ENCODE peak calls at places on chromosome 12, in eight cellular contexts. T is choroid plexus epithelial cell, Q is mucosa of descending colon, U is ascending aorta, Y is GM06990, M is transverse colon, P is cardiac fibroblast, J is A549. N is an unnamed sample.

GRCh38 chr12:46590991-46591703 is 218.6 kb upstream of the SLC38A2 start:
- DNase-seq in T (no peak), Q (no peak), U (no peak), Y (no peak), M (no peak), P (no peak), J (no peak), N (no peak)

GRCh38 chr12:16359512-16360491 is 12.4 kb downstream of the MGST1 start:
- DNase-seq in T (peak), Q (peak), U (no peak), Y (no peak), M (peak), P (peak), J (peak), N (peak)

GRCh38 chr12:107035733-107036132 is 48.8 kb upstream of the MTERF2 start:
- DNase-seq in T (no peak), Q (no peak), U (no peak), Y (no peak), M (no peak), P (no peak), J (no peak), N (no peak)

GRCh38 chr12:10667581-10667980 is 6.3 kb downstream of the STYK1 start:
- DNase-seq in T (no peak), Q (no peak), U (no peak), Y (no peak), M (no peak), P (no peak), J (no peak), N (no peak)

GRCh38 chr12:75554556-75554880 is 43.1 kb upstream of the KRR1 start:
- DNase-seq in T (peak), Q (no peak), U (no peak), Y (no peak), M (no peak), P (no peak), J (no peak), N (no peak)

GRCh38 chr12:77603923-77604322 is 226.8 kb upstream of the NAV3 start:
- DNase-seq in T (no peak), Q (no peak), U (no peak), Y (no peak), M (no peak), P (no peak), J (no peak), N (no peak)

GRCh38 chr12:132600048-132601032 is 10.0 kb downstream of the LRCOL1 start:
- DNase-seq in T (peak), Q (peak), U (no peak), Y (no peak), M (peak), P (peak), J (peak), N (peak)

GRCh38 chr12:94180558-94181296 is 32.4 kb downstream of the PLXNC1 start:
- DNase-seq in T (no peak), Q (no peak), U (no peak), Y (no peak), M (no peak), P (no peak), J (no peak), N (no peak)

GRCh38 chr12:12722351-12723146 is 5.4 kb downstream of the CDKN1B start:
- DNase-seq in T (peak), Q (no peak), U (no peak), Y (peak), M (no peak), P (peak), J (peak), N (peak)

DNA sequence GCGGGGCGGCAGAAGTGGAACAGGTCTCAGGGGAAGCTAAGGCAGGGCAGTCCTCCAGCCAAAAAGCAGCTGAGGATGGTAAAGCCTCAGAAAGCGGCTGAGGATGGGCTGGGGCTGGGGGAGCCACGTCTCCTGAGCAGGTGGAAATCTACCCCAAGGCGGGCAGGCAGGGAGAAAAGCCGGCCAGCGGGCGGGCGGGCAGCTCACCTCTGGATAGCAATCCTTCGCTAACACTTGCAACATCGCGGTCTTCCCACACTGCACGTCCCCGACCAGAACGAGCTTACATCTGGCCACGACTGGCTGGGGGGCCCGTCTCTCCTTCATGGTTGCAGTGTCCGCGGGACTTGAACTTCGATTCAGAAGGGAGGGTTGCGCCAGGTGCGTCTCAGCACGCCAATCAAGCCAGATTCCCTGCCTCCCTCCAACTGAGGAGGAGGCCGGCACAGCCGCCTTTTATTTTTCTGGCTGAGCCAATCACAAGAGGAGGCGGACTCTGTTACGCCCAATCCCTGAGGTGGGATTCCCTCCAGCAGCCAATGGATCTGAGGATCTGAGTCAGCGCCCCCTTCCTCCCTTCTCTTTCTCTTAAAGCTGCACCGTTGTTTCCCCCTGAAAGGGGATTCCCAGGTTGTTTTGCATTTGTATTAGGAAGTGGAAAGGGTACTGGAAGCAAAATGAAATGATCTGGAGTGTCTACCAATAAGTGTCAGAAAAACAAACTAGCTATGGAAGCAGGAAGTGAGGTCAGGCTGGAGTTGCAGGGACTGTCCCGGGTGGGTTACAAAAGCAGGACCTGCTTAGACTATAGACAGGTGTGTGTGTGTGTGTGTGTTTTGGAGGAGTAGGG is at the start of gene RND1:
- DNase-seq in T (peak), Q (peak), U (peak), Y (peak), M (peak), P (peak), J (peak), N (peak)
- TF ChIP-seq CTCF in T (peak), Q (no peak), U (no peak), Y (peak), M (no peak), P (no peak), J (no peak), N (no peak)

DNA sequence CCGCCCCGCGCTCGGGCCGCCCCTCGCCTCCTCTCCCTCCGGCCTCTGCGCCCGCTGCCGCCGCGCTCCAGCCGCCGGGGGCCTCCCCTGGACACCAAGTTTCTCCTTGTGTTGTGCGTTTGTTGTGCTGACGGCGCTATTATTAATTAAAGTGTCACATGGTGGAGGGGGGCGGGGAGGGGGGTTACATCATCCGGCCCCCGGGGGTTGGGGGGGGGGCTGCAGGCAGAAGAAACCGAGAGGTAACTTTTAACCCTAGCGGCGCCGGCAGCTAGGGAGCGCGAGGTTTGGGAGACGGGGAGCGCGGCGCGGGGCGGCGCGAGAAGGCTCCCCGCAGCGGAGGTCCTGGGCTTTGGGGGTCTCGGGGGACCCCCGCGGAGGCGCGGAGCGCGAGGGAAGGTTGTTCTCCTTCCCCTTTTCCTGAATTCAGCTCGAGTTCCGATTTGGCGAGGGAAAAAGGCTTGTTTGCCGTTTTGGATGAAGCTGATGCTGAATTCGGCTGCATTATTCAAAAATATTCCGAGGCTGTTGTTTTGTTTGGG is at the start of gene HRK:
- DNase-seq in T (peak), Q (no peak), U (no peak), Y (no peak), M (no peak), P (no peak), J (no peak), N (no peak)
- H3K4me3 ChIP-seq in T (no peak), Q (no peak), U (peak), Y (peak), M (no peak), P (no peak), J (peak), N (no peak)

DNA sequence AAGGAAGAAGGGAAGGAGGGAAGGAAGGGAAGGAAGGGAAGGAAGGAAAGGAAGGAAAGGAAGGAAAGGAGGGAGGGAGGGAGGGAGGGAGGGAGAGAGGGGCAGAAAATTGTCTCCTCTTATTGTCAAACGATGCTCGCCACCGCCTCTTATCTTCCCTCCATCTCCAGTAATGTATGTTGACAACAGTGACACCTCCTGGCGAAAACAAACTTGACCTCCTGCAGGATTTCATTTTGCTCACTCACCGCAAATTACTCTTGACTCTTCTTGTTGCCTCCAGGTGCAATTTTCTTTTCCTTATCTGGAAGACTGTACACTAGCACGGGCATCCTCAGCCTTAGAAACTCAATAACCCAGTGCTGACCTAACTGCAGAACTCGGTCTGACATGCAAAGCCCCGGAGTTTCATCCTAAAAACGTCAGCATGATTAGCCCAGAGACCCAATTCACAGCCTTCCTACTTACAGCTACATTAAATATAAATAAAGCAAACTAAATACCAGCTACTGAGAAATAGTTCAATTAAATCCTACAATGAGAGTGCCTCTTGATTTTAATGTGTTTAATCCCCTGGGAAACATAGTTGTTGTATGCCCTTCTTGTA is 512.4 kb upstream of the TMPO start:
- DNase-seq in T (peak), Q (no peak), U (no peak), Y (no peak), M (peak), P (peak), J (peak), N (peak)
- TF ChIP-seq CTCF in T (peak), Q (no peak), U (no peak), Y (peak), M (no peak), P (peak), J (peak), N (peak)

GRCh38 chr12:49091836-49092085 is 2.8 kb downstream of the DHH start:
- DNase-seq in T (no peak), Q (no peak), U (no peak), Y (no peak), M (no peak), P (peak), J (no peak), N (no peak)

GRCh38 chr12:49092086-49092815 is 2.4 kb downstream of the DHH start:
- DNase-seq in T (peak), Q (no peak), U (no peak), Y (peak), M (no peak), P (no peak), J (peak), N (peak)

GRCh38 chr12:49089831-49090773 is 4.5 kb downstream of the DHH start:
- DNase-seq in T (peak), Q (no peak), U (no peak), Y (peak), M (no peak), P (peak), J (no peak), N (peak)

GRCh38 chr12:49092816-49093406 is 1.7 kb downstream of the DHH start:
- DNase-seq in T (no peak), Q (no peak), U (no peak), Y (no peak), M (no peak), P (no peak), J (no peak), N (no peak)

DNA sequence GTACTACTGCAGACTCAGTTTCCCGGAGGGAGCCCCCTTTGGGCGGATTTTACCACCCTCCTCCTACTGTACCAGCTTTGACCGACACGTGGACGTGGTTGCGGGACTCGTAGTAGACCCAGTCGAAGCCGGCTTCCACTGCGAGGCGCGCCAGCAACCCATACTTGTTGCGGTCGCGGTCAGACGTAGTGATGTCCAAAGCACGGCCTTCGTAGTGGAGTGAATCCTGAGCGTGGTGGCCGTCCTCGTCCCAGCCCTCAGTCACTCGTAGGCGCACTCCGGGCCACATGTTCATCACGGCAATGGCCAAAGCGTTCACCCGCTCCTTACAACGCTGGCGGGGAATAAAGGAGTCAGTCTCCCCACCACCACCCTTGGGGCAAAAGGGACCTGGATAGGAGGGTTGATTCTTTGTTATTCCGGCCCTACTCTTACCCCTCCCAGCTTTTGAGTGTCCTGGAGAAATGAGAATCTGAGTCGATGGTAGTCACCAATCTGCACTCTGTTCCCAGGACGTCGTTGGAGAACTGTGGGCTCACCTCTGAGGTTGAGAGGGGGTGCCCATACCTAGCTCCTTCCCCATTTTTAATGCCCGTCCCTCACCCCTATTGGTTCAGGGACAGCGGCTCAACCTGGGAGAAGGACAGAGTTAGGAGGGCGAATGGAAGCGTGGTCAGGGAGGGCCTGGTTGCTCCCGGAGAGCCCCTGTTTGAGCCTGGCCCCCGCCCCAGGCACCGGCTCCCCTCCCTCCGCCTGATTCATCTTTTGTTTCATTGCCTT is 3.4 kb downstream of the DHH start:
- DNase-seq in T (no peak), Q (no peak), U (no peak), Y (no peak), M (no peak), P (no peak), J (no peak), N (no peak)
- H3K4me3 ChIP-seq in T (no peak), Q (no peak), U (peak), Y (no peak), M (no peak), P (no peak), J (no peak), N (no peak)